ENCODE peak calls at places on chromosomes 13 and 19, in nine cellular contexts. One of them, this sample, is unnamed.

GRCh38 chr19:14563590-14563926 is 8.3 kb downstream of the NDUFB7 start:
- DNase-seq in RWPE1: no peak
- DNase-seq in Calu3: no peak
- DNase-seq in neural crest cell: no peak
- DNase-seq in heart right ventricle: no peak
- DNase-seq in fibroblast of pulmonary artery: no peak
- DNase-seq in GM20000: no peak
- DNase-seq in Panc1: no peak
- DNase-seq in Peyer's patch: no peak
- DNase-seq in this sample: no peak

GRCh38 chr19:36196249-36196648 is 18.2 kb downstream of the ZNF565 start:
- DNase-seq in RWPE1: no peak
- DNase-seq in Calu3: no peak
- DNase-seq in neural crest cell: no peak
- DNase-seq in heart right ventricle: no peak
- DNase-seq in fibroblast of pulmonary artery: no peak
- DNase-seq in GM20000: no peak
- DNase-seq in Panc1: no peak
- DNase-seq in Peyer's patch: no peak
- DNase-seq in this sample: no peak

GRCh38 chr19:44202470-44202869 is 9.9 kb upstream of the ZNF227 start:
- DNase-seq in RWPE1: no peak
- DNase-seq in Calu3: no peak
- DNase-seq in neural crest cell: no peak
- DNase-seq in heart right ventricle: no peak
- DNase-seq in fibroblast of pulmonary artery: peak; percentile 85
- DNase-seq in GM20000: no peak
- DNase-seq in Panc1: no peak
- DNase-seq in Peyer's patch: no peak
- DNase-seq in this sample: no peak

GRCh38 chr19:40139533-40140287 is 49.0 kb upstream of the ZNF780A start:
- DNase-seq in RWPE1: peak; percentile 41
- DNase-seq in Calu3: peak; percentile 14
- DNase-seq in neural crest cell: no peak
- DNase-seq in heart right ventricle: no peak
- DNase-seq in fibroblast of pulmonary artery: peak; percentile 76
- DNase-seq in GM20000: peak; percentile 58
- DNase-seq in Panc1: peak; percentile 100
- DNase-seq in Peyer's patch: no peak
- DNase-seq in this sample: no peak

GRCh38 chr19:17406039-17406886 is 833 bp upstream of the BST2 start:
- DNase-seq in RWPE1: no peak
- DNase-seq in Calu3: no peak
- DNase-seq in neural crest cell: no peak
- DNase-seq in heart right ventricle: no peak
- DNase-seq in fibroblast of pulmonary artery: no peak
- DNase-seq in GM20000: no peak
- DNase-seq in Panc1: no peak
- DNase-seq in Peyer's patch: peak; percentile 72
- DNase-seq in this sample: no peak

GRCh38 chr19:42547927-42548326 is 19.6 kb upstream of the CEACAM1 start:
- DNase-seq in RWPE1: no peak
- DNase-seq in Calu3: no peak
- DNase-seq in neural crest cell: no peak
- DNase-seq in heart right ventricle: no peak
- DNase-seq in fibroblast of pulmonary artery: no peak
- DNase-seq in GM20000: peak; percentile 0
- DNase-seq in Panc1: no peak
- DNase-seq in Peyer's patch: peak; percentile 18
- DNase-seq in this sample: no peak

GRCh38 chr13:44816701-44817684 is 172.3 kb downstream of the NUFIP1 start:
- DNase-seq in RWPE1: peak; percentile 40
- DNase-seq in Calu3: peak; percentile 13
- DNase-seq in neural crest cell: no peak
- DNase-seq in heart right ventricle: no peak
- DNase-seq in fibroblast of pulmonary artery: peak; percentile 38
- DNase-seq in GM20000: no peak
- DNase-seq in Panc1: no peak
- DNase-seq in Peyer's patch: no peak
- DNase-seq in this sample: no peak

GRCh38 chr19:4807188-4807587 is 15.7 kb downstream of the FEM1A start:
- DNase-seq in RWPE1: no peak
- DNase-seq in Calu3: no peak
- DNase-seq in neural crest cell: no peak
- DNase-seq in heart right ventricle: no peak
- DNase-seq in fibroblast of pulmonary artery: no peak
- DNase-seq in GM20000: no peak
- DNase-seq in Panc1: no peak
- DNase-seq in Peyer's patch: no peak
- DNase-seq in this sample: no peak

GRCh38 chr19:55014714-55015113 is 23.4 kb downstream of the GP6 start:
- DNase-seq in RWPE1: no peak
- DNase-seq in Calu3: no peak
- DNase-seq in neural crest cell: no peak
- DNase-seq in heart right ventricle: peak; percentile 22
- DNase-seq in fibroblast of pulmonary artery: no peak
- DNase-seq in GM20000: peak; percentile 53
- DNase-seq in Panc1: no peak
- DNase-seq in Peyer's patch: no peak
- DNase-seq in this sample: no peak

GRCh38 chr19:5635427-5635826 is 12.5 kb downstream of the SAFB start:
- DNase-seq in RWPE1: no peak
- DNase-seq in Calu3: no peak
- DNase-seq in neural crest cell: no peak
- DNase-seq in heart right ventricle: no peak
- DNase-seq in fibroblast of pulmonary artery: no peak
- DNase-seq in GM20000: no peak
- DNase-seq in Panc1: no peak
- DNase-seq in Peyer's patch: peak; percentile 41
- DNase-seq in this sample: no peak

GRCh38 chr19:46913198-46913851 is 52.5 kb downstream of the ARHGAP35 start:
- DNase-seq in RWPE1: no peak
- DNase-seq in Calu3: no peak
- DNase-seq in neural crest cell: no peak
- DNase-seq in heart right ventricle: no peak
- DNase-seq in fibroblast of pulmonary artery: no peak
- DNase-seq in GM20000: no peak
- DNase-seq in Panc1: no peak
- DNase-seq in Peyer's patch: no peak
- DNase-seq in this sample: no peak

GRCh38 chr13:76816394-76816793 is 69.8 kb downstream of the KCTD12 start:
- DNase-seq in RWPE1: no peak
- DNase-seq in Calu3: no peak
- DNase-seq in neural crest cell: no peak
- DNase-seq in heart right ventricle: no peak
- DNase-seq in fibroblast of pulmonary artery: no peak
- DNase-seq in GM20000: no peak
- DNase-seq in Panc1: no peak
- DNase-seq in Peyer's patch: no peak
- DNase-seq in this sample: no peak

GRCh38 chr19:35251456-35251855 is 2.7 kb downstream of the LSR start:
- DNase-seq in RWPE1: no peak
- DNase-seq in Calu3: no peak
- DNase-seq in neural crest cell: no peak
- DNase-seq in heart right ventricle: no peak
- DNase-seq in fibroblast of pulmonary artery: no peak
- DNase-seq in GM20000: no peak
- DNase-seq in Panc1: no peak
- DNase-seq in Peyer's patch: no peak
- DNase-seq in this sample: no peak

GRCh38 chr19:3243851-3244700 is 19.6 kb downstream of the CELF5 start:
- DNase-seq in RWPE1: no peak
- DNase-seq in Calu3: peak; percentile 34
- DNase-seq in neural crest cell: peak; percentile 75
- DNase-seq in heart right ventricle: peak; percentile 29
- DNase-seq in fibroblast of pulmonary artery: peak; percentile 72
- DNase-seq in GM20000: no peak
- DNase-seq in Panc1: no peak
- DNase-seq in Peyer's patch: peak; percentile 52
- DNase-seq in this sample: no peak

GRCh38 chr13:110338441-110339101 is 31.5 kb downstream of the COL4A2 start:
- DNase-seq in RWPE1: no peak
- DNase-seq in Calu3: no peak
- DNase-seq in neural crest cell: no peak
- DNase-seq in heart right ventricle: peak; percentile 59
- DNase-seq in fibroblast of pulmonary artery: peak; percentile 92
- DNase-seq in GM20000: no peak
- DNase-seq in Panc1: no peak
- DNase-seq in Peyer's patch: no peak
- DNase-seq in this sample: no peak

GRCh38 chr13:28486144-28486543 is 8.8 kb downstream of the FLT1 start:
- DNase-seq in RWPE1: no peak
- DNase-seq in Calu3: no peak
- DNase-seq in neural crest cell: no peak
- DNase-seq in heart right ventricle: no peak
- DNase-seq in fibroblast of pulmonary artery: peak; percentile 37
- DNase-seq in GM20000: no peak
- DNase-seq in Panc1: no peak
- DNase-seq in Peyer's patch: no peak
- DNase-seq in this sample: no peak

GRCh38 chr13:111947026-111947810 is 119.7 kb upstream of the SOX1 start:
- DNase-seq in RWPE1: peak; percentile 36
- DNase-seq in Calu3: no peak
- DNase-seq in neural crest cell: no peak
- DNase-seq in heart right ventricle: no peak
- DNase-seq in fibroblast of pulmonary artery: no peak
- DNase-seq in GM20000: no peak
- DNase-seq in Panc1: no peak
- DNase-seq in Peyer's patch: no peak
- DNase-seq in this sample: no peak

GRCh38 chr19:46725036-46725820 is 8.3 kb upstream of the PRKD2 start:
- DNase-seq in RWPE1: no peak
- DNase-seq in Calu3: no peak
- DNase-seq in neural crest cell: no peak
- DNase-seq in heart right ventricle: no peak
- DNase-seq in fibroblast of pulmonary artery: no peak
- DNase-seq in GM20000: no peak
- DNase-seq in Panc1: no peak
- DNase-seq in Peyer's patch: no peak
- DNase-seq in this sample: no peak

GRCh38 chr19:2478756-2479555 is 3.0 kb downstream of the GADD45B start:
- DNase-seq in RWPE1: no peak
- DNase-seq in Calu3: peak; percentile 60
- DNase-seq in neural crest cell: no peak
- DNase-seq in heart right ventricle: peak; percentile 84
- DNase-seq in fibroblast of pulmonary artery: peak; percentile 82
- DNase-seq in GM20000: peak; percentile 66
- DNase-seq in Panc1: no peak
- DNase-seq in Peyer's patch: peak; percentile 90
- DNase-seq in this sample: peak; percentile 63

GRCh38 chr13:110874508-110874960 is 40.3 kb downstream of the ANKRD10 start:
- DNase-seq in RWPE1: peak; percentile 87
- DNase-seq in Calu3: peak; percentile 62
- DNase-seq in neural crest cell: peak; percentile 77
- DNase-seq in heart right ventricle: peak; percentile 89
- DNase-seq in fibroblast of pulmonary artery: peak; percentile 62
- DNase-seq in GM20000: peak; percentile 84
- DNase-seq in Panc1: no peak
- DNase-seq in Peyer's patch: peak; percentile 79
- DNase-seq in this sample: peak; percentile 66

DNA sequence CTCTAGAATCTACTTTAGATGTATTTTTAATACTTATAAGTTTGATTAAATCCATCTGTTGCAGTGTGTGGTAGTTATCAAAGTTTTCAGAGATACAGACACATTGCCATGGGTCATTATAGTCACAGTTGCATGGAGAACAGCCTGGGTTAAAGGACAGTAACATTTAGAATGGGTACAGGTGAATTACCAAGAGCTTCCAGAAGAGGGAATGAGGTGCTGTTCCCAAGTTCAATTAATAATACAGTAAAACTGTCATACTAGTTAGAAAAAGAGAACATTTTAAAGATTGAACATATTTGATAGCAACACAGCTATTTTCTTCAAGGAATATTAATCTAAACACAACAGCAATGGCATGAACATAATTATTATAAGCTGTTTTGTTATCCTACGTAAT is 322.6 kb upstream of the SLC10A2 start:
- DNase-seq in RWPE1: no peak
- DNase-seq in Calu3: no peak
- DNase-seq in neural crest cell: no peak
- DNase-seq in heart right ventricle: no peak
- DNase-seq in fibroblast of pulmonary artery: no peak
- DNase-seq in GM20000: no peak
- DNase-seq in Panc1: no peak
- DNase-seq in Peyer's patch: no peak
- DNase-seq in this sample: no peak
- TF ChIP-seq CTCF in RWPE1: no peak
- TF ChIP-seq CTCF in Calu3: no peak
- TF ChIP-seq CTCF in neural crest cell: peak; percentile 37
- TF ChIP-seq CTCF in heart right ventricle: no peak
- TF ChIP-seq CTCF in fibroblast of pulmonary artery: no peak
- TF ChIP-seq CTCF in GM20000: no peak
- TF ChIP-seq CTCF in Panc1: no peak
- TF ChIP-seq CTCF in Peyer's patch: no peak
- TF ChIP-seq CTCF in this sample: no peak

GRCh38 chr13:30702006-30702405 is 33.3 kb upstream of the ALOX5AP start:
- DNase-seq in RWPE1: no peak
- DNase-seq in Calu3: no peak
- DNase-seq in neural crest cell: no peak
- DNase-seq in heart right ventricle: no peak
- DNase-seq in fibroblast of pulmonary artery: no peak
- DNase-seq in GM20000: no peak
- DNase-seq in Panc1: no peak
- DNase-seq in Peyer's patch: no peak
- DNase-seq in this sample: no peak
- TF ChIP-seq CTCF in RWPE1: no peak
- TF ChIP-seq CTCF in Calu3: no peak
- TF ChIP-seq CTCF in neural crest cell: no peak
- TF ChIP-seq CTCF in heart right ventricle: no peak
- TF ChIP-seq CTCF in fibroblast of pulmonary artery: no peak
- TF ChIP-seq CTCF in GM20000: no peak
- TF ChIP-seq CTCF in Panc1: peak; percentile 15
- TF ChIP-seq CTCF in Peyer's patch: no peak
- TF ChIP-seq CTCF in this sample: no peak

DNA sequence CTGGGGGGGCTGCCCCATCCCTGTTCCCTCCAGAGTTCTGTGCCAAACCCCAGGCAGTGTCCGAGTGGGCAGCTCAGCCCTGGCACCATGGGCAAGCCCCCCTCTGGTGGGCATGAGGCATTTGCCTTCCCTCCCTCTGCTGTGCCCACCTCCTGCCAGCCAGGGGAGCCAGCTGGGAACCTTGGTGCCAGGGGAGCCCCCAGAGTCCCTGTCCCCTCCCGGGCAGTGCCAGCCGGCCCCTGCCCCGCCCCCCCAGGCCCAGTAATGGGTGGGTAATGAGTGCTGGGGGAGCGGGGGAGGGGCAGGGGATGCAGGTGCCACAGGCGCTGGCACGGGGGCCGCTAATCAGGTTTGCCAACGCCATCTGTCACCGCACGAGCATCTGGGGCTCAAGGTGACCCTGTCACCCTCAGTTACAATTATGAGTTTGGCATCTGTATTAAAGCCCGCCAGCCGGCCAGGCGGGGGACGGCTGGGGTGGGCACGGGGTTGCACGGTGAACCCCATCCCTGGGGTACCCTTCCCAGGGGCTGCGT is 5.9 kb downstream of the DAND5 start:
- DNase-seq in RWPE1: no peak
- DNase-seq in Calu3: no peak
- DNase-seq in neural crest cell: no peak
- DNase-seq in heart right ventricle: no peak
- DNase-seq in fibroblast of pulmonary artery: no peak
- DNase-seq in GM20000: no peak
- DNase-seq in Panc1: no peak
- DNase-seq in Peyer's patch: no peak
- DNase-seq in this sample: no peak
- TF ChIP-seq CTCF in RWPE1: no peak
- TF ChIP-seq CTCF in Calu3: no peak
- TF ChIP-seq CTCF in neural crest cell: no peak
- TF ChIP-seq CTCF in heart right ventricle: no peak
- TF ChIP-seq CTCF in fibroblast of pulmonary artery: no peak
- TF ChIP-seq CTCF in GM20000: no peak
- TF ChIP-seq CTCF in Panc1: no peak
- TF ChIP-seq CTCF in Peyer's patch: no peak
- TF ChIP-seq CTCF in this sample: no peak

GRCh38 chr13:100594255-100594654 is 5.7 kb upstream of the GGACT start:
- DNase-seq in RWPE1: no peak
- DNase-seq in Calu3: no peak
- DNase-seq in neural crest cell: no peak
- DNase-seq in heart right ventricle: no peak
- DNase-seq in fibroblast of pulmonary artery: no peak
- DNase-seq in GM20000: no peak
- DNase-seq in Panc1: no peak
- DNase-seq in Peyer's patch: no peak
- DNase-seq in this sample: no peak
- TF ChIP-seq CTCF in RWPE1: no peak
- TF ChIP-seq CTCF in Calu3: no peak
- TF ChIP-seq CTCF in neural crest cell: no peak
- TF ChIP-seq CTCF in heart right ventricle: no peak
- TF ChIP-seq CTCF in fibroblast of pulmonary artery: no peak
- TF ChIP-seq CTCF in GM20000: no peak
- TF ChIP-seq CTCF in Panc1: no peak
- TF ChIP-seq CTCF in Peyer's patch: no peak
- TF ChIP-seq CTCF in this sample: no peak